ENCODE peak calls at places on chromosomes 6 and 20, in nine cellular contexts. I is AG04449, S is astrocyte of the spinal cord, P is esophagus muscularis mucosa, J is Calu3, L is left lung, A is lower lobe of right lung, N is stomach, M is osteocyte. W is an unnamed sample.

GRCh38 chr6:157569543-157569942 is 188.6 kb downstream of the ZDHHC14 start:
- DNase-seq in I (no peak), S (no peak), P (no peak), J (no peak), L (no peak), A (no peak), N (no peak), M (no peak), W (no peak)

GRCh38 chr6:26205625-26206574 is 118.7 kb downstream of the HFE start:
- DNase-seq in I (no peak), S (peak), P (no peak), J (peak), L (no peak), A (no peak), N (no peak), M (no peak), W (no peak)

GRCh38 chr6:33812669-33813068 is 8.9 kb upstream of the MLN start:
- DNase-seq in I (no peak), S (peak), P (no peak), J (peak), L (no peak), A (peak), N (peak), M (no peak), W (no peak)

GRCh38 chr20:37475258-37475657 is 45.8 kb upstream of the NNAT start:
- DNase-seq in I (no peak), S (no peak), P (no peak), J (no peak), L (no peak), A (no peak), N (no peak), M (no peak), W (peak)

GRCh38 chr6:116398366-116399005 is 27.7 kb downstream of the DSE start:
- DNase-seq in I (no peak), S (peak), P (no peak), J (peak), L (no peak), A (no peak), N (no peak), M (no peak), W (no peak)

GRCh38 chr6:25842526-25842925 is 10.7 kb upstream of the SLC17A1 start:
- DNase-seq in I (no peak), S (no peak), P (no peak), J (no peak), L (no peak), A (no peak), N (no peak), M (no peak), W (no peak)

GRCh38 chr6:69180361-69181067 is 545.4 kb downstream of the ADGRB3 start:
- DNase-seq in I (no peak), S (no peak), P (no peak), J (no peak), L (no peak), A (no peak), N (no peak), M (no peak), W (no peak)

GRCh38 chr6:73719041-73719440 is 23.0 kb downstream of the CD109 start:
- DNase-seq in I (no peak), S (no peak), P (no peak), J (no peak), L (no peak), A (no peak), N (no peak), M (no peak), W (no peak)

GRCh38 chr20:1904160-1904559 is 9.0 kb downstream of the SIRPA start:
- DNase-seq in I (no peak), S (no peak), P (no peak), J (no peak), L (no peak), A (no peak), N (no peak), M (no peak), W (no peak)

GRCh38 chr20:46206025-46206424 is 87.9 kb downstream of the CD40 start:
- DNase-seq in I (no peak), S (no peak), P (no peak), J (peak), L (no peak), A (peak), N (peak), M (no peak), W (no peak)

GRCh38 chr20:63814833-63815612 is 16.0 kb downstream of the ZBTB46 start:
- DNase-seq in I (no peak), S (no peak), P (no peak), J (no peak), L (no peak), A (no peak), N (no peak), M (no peak), W (no peak)

GRCh38 chr6:16184129-16184528 is 54.3 kb upstream of the GMPR start:
- DNase-seq in I (no peak), S (no peak), P (no peak), J (peak), L (no peak), A (peak), N (peak), M (no peak), W (no peak)

GRCh38 chr6:138546733-138547185 is 47.5 kb upstream of the NHSL1 start:
- DNase-seq in I (no peak), S (peak), P (no peak), J (no peak), L (no peak), A (no peak), N (no peak), M (no peak), W (no peak)

GRCh38 chr6:20266851-20267608 is 54.8 kb upstream of the MBOAT1 start:
- DNase-seq in I (no peak), S (no peak), P (no peak), J (peak), L (no peak), A (no peak), N (no peak), M (no peak), W (no peak)

GRCh38 chr6:14108571-14109410 is 8.8 kb upstream of the CD83 start:
- DNase-seq in I (no peak), S (no peak), P (no peak), J (peak), L (peak), A (peak), N (peak), M (no peak), W (no peak)

GRCh38 chr6:145632971-145633370 is 102.3 kb downstream of the EPM2A start:
- DNase-seq in I (no peak), S (no peak), P (no peak), J (no peak), L (no peak), A (no peak), N (no peak), M (no peak), W (no peak)

GRCh38 chr6:169788809-169789145 is 37.4 kb downstream of the ERMARD start:
- DNase-seq in I (no peak), S (no peak), P (no peak), J (no peak), L (no peak), A (no peak), N (no peak), M (no peak), W (no peak)

GRCh38 chr6:56808871-56809359 is 146.0 kb upstream of the BEND6 start:
- DNase-seq in I (no peak), S (peak), P (no peak), J (peak), L (no peak), A (no peak), N (no peak), M (no peak), W (no peak)

DNA sequence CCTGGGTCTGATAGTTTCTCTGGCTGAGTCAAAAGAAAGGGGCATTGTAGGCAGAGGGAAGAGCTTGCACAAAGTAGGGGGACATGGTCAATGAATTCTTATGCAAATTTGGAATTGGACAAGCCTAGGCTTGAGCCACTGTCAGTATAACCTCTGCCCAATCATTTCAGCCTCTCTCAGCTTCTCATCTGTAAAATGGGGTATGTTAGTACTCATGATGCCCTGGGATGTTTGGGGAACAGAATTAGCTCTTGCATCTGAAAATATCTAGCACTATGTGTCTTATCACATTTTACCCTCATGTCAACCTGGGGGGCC is 148.6 kb downstream of the DHX35 start:
- DNase-seq in I (no peak), S (no peak), P (no peak), J (no peak), L (no peak), A (no peak), N (no peak), M (no peak), W (no peak)
- TF ChIP-seq CTCF in I (no peak), S (no peak), P (no peak), J (no peak), L (no peak), A (no peak), N (no peak), M (no peak), W (no peak)

GRCh38 chr6:52686878-52687699 is 16.2 kb downstream of the TMEM14A start:
- DNase-seq in I (no peak), S (no peak), P (no peak), J (no peak), L (no peak), A (no peak), N (no peak), M (no peak), W (no peak)
- TF ChIP-seq CTCF in I (no peak), S (no peak), P (no peak), J (no peak), L (no peak), A (no peak), N (no peak), M (no peak), W (no peak)

GRCh38 chr6:168032383-168032760 is 34.9 kb downstream of the KIF25 start:
- DNase-seq in I (peak), S (peak), P (peak), J (no peak), L (no peak), A (no peak), N (no peak), M (peak), W (no peak)
- TF ChIP-seq CTCF in I (peak), S (peak), P (no peak), J (no peak), L (no peak), A (no peak), N (no peak), M (peak), W (peak)

GRCh38 chr20:49888341-49889244 is 26.7 kb downstream of the SPATA2 start:
- DNase-seq in I (no peak), S (peak), P (no peak), J (peak), L (no peak), A (no peak), N (peak), M (no peak), W (peak)

GRCh38 chr20:49891486-49891885 is 23.8 kb downstream of the SPATA2 start:
- DNase-seq in I (no peak), S (no peak), P (no peak), J (no peak), L (no peak), A (no peak), N (no peak), M (no peak), W (no peak)

GRCh38 chr20:49890651-49891361 is 24.5 kb downstream of the SPATA2 start:
- DNase-seq in I (no peak), S (peak), P (no peak), J (no peak), L (no peak), A (peak), N (no peak), M (no peak), W (no peak)

GRCh38 chr20:49889245-49889942 is 25.9 kb downstream of the SPATA2 start:
- DNase-seq in I (no peak), S (no peak), P (no peak), J (no peak), L (no peak), A (no peak), N (peak), M (no peak), W (no peak)

GRCh38 chr20:49889943-49890650 is 25.2 kb downstream of the SPATA2 start:
- DNase-seq in I (no peak), S (no peak), P (no peak), J (no peak), L (no peak), A (no peak), N (peak), M (no peak), W (no peak)
- TF ChIP-seq CTCF in I (no peak), S (no peak), P (no peak), J (no peak), L (peak), A (peak), N (peak), M (no peak), W (peak)

GRCh38 chr20:34754611-34755010 is 50.5 kb downstream of the TP53INP2 start:
- DNase-seq in I (no peak), S (no peak), P (no peak), J (no peak), L (no peak), A (no peak), N (no peak), M (no peak), W (no peak)

GRCh38 chr20:34750484-34750883 is 46.3 kb downstream of the TP53INP2 start:
- DNase-seq in I (no peak), S (no peak), P (no peak), J (no peak), L (no peak), A (no peak), N (no peak), M (no peak), W (no peak)

GRCh38 chr20:34755367-34755766 is 51.2 kb downstream of the TP53INP2 start:
- DNase-seq in I (no peak), S (no peak), P (no peak), J (no peak), L (no peak), A (no peak), N (no peak), M (no peak), W (no peak)

GRCh38 chr20:34751453-34751852 is 47.3 kb downstream of the TP53INP2 start:
- DNase-seq in I (no peak), S (no peak), P (no peak), J (no peak), L (no peak), A (no peak), N (no peak), M (no peak), W (no peak)

GRCh38 chr20:34753706-34754461 is 49.7 kb downstream of the TP53INP2 start:
- DNase-seq in I (peak), S (no peak), P (no peak), J (no peak), L (no peak), A (no peak), N (no peak), M (no peak), W (no peak)
- TF ChIP-seq CTCF in I (no peak), S (no peak), P (no peak), J (no peak), L (no peak), A (no peak), N (no peak), M (no peak), W (peak)

GRCh38 chr6:160911949-160912348 is 79.6 kb upstream of the MAP3K4 start:
- DNase-seq in I (no peak), S (no peak), P (no peak), J (no peak), L (no peak), A (no peak), N (no peak), M (no peak), W (no peak)
- TF ChIP-seq CTCF in I (no peak), S (no peak), P (no peak), J (no peak), L (no peak), A (no peak), N (no peak), M (no peak), W (no peak)

DNA sequence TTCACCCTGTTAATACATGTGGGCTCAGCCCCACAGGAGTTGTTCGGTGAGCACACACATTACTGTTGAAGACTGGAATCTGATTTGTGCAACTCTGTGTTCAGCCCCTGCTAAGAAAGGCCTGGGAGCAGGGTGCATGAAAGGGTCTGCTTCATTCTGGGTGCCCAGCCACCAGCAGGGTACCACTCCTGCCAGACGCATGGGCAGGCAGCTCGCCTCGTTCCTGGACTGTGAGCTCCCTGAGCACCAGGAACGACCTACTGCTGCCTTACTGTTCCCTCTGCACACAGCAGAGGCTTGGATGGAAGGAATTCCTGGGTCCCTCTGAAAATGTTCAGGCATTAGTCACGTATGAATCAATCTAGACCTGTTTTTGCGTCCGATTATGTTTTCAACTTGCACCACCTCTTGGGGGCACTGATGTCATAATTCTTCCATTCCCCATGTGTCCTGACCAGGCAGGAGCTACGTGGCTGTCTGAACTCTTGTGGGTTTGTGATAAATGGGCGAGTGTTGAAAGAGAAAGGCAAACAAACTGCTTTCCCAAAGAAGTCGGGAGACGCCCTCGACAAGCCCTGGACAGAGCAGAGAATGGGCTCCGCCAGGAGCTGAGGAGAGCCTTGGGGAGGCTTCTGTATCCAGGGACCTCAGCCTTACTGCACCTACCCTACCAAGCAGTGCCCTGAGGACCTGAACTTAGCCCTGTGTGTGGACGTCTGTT is 123.9 kb downstream of the LY86 start:
- DNase-seq in I (peak), S (peak), P (no peak), J (peak), L (no peak), A (peak), N (peak), M (no peak), W (peak)
- TF ChIP-seq CTCF in I (no peak), S (no peak), P (no peak), J (no peak), L (no peak), A (no peak), N (no peak), M (no peak), W (peak)

DNA sequence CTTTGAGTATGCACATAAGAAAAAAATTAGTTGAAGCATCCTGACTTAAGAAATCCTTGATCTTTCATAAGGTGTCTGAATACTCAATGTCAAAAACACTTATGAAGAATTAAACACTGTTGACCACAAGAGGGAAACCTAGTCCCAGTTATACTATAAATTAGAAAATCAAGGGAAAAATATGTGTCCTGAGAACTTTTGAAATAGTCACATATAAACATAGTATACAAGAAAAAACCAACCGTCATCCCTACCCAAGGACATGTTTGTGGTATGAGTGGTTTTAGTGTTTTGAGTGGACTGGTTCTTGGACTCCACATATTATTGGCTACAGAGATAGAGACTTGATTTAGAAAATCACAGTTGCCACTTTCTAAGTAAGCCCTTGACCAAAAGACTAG is 7.6 kb upstream of the HLA-DRA start:
- DNase-seq in I (no peak), S (peak), P (no peak), J (no peak), L (no peak), A (no peak), N (no peak), M (no peak), W (no peak)
- TF ChIP-seq CTCF in I (no peak), S (peak), P (peak), J (peak), L (peak), A (peak), N (no peak), M (peak), W (peak)

GRCh38 chr6:130046711-130047439 is 28.5 kb downstream of the L3MBTL3 start:
- DNase-seq in I (no peak), S (peak), P (no peak), J (no peak), L (no peak), A (no peak), N (no peak), M (no peak), W (no peak)

GRCh38 chr6:130043344-130043743 is 25.0 kb downstream of the L3MBTL3 start:
- DNase-seq in I (no peak), S (no peak), P (no peak), J (no peak), L (no peak), A (no peak), N (no peak), M (no peak), W (no peak)

GRCh38 chr6:130041594-130041993 is 23.2 kb downstream of the L3MBTL3 start:
- DNase-seq in I (no peak), S (no peak), P (no peak), J (no peak), L (no peak), A (no peak), N (no peak), M (no peak), W (no peak)

GRCh38 chr6:130050230-130050629 is 31.8 kb downstream of the L3MBTL3 start:
- DNase-seq in I (no peak), S (peak), P (no peak), J (no peak), L (no peak), A (no peak), N (no peak), M (no peak), W (no peak)

DNA sequence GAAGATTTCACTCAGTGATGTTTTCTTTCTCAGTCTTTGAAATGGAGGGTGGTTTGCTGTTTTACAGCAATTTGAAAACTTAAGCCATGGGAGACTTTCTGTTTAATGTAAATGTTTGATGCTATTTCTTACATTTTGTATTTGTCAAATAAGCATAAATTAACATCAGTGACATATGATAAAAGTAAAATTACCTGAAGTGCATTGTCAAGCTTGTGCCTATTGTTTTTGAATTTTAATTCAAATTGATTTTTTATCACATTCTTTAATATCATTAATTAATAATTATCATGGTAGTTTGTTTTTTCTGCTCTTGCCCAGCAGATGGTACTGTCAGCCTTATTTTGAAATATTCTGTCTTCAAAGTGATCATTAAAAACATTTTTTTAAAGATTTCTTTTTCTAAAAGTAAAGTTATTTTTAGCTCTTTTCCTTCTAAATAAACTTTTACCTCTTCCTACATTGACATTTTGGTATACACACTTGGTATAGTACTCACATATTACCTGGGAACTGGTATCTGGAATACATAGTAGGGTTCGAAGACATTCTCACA is 29.1 kb downstream of the L3MBTL3 start:
- DNase-seq in I (no peak), S (no peak), P (no peak), J (no peak), L (no peak), A (no peak), N (no peak), M (no peak), W (no peak)
- TF ChIP-seq CTCF in I (no peak), S (peak), P (no peak), J (no peak), L (no peak), A (no peak), N (no peak), M (peak), W (no peak)

DNA sequence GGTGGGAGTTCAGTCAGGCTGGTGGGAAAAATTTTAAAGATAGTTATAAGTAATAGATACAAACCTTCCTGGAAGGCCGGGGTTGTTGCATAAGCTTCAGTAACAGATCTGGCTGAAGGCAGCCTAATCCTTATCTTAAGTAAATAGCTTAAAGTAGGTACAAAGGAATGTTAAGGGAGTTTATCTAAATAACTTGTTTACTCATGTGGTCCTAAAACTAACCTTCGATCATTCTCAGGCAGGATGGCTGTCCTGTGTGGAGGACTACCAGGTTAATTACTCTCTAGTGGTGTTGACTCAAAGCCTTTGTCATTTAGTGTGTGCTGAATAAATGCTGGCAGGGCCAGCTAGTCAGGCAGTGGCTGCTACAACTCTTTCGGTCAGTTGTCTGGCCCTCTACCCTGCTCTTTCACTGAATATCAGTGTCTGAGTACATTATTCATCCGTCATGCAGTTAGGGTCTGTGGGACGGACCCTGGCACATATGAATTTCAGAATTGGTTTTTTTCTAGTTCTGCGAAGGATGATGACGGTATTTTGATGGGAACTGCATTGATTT is 131.6 kb upstream of the TAB2 start:
- DNase-seq in I (no peak), S (no peak), P (peak), J (no peak), L (no peak), A (no peak), N (no peak), M (no peak), W (no peak)
- TF ChIP-seq CTCF in I (no peak), S (no peak), P (no peak), J (no peak), L (no peak), A (no peak), N (no peak), M (no peak), W (no peak)